ENCODE peak calls at places on chromosomes 12 and 14, in seven cellular contexts. One of them, this sample, is unnamed.

GRCh38 chr14:90303382-90303943 is 28.3 kb downstream of the NRDE2 start:
- DNase-seq in GM23338: no peak
- DNase-seq in foreskin keratinocyte: no peak
- DNase-seq in PC-9: no peak
- DNase-seq in CD8-positive, alpha-beta T cell: no peak
- DNase-seq in tibial artery: no peak
- DNase-seq in uterus: no peak
- DNase-seq in this sample: no peak

GRCh38 chr12:114780746-114781399 is 96.9 kb upstream of the TBX3 start:
- DNase-seq in GM23338: no peak
- DNase-seq in foreskin keratinocyte: peak; percentile 7
- DNase-seq in PC-9: no peak
- DNase-seq in CD8-positive, alpha-beta T cell: no peak
- DNase-seq in tibial artery: no peak
- DNase-seq in uterus: no peak
- DNase-seq in this sample: no peak

GRCh38 chr14:100076133-100076532 is 10.9 kb downstream of the EVL start:
- DNase-seq in GM23338: peak; percentile 79
- DNase-seq in foreskin keratinocyte: no peak
- DNase-seq in PC-9: no peak
- DNase-seq in CD8-positive, alpha-beta T cell: peak; percentile 40
- DNase-seq in tibial artery: no peak
- DNase-seq in uterus: no peak
- DNase-seq in this sample: no peak

GRCh38 chr12:4440187-4440941 is 5.3 kb downstream of the FGF6 start:
- DNase-seq in GM23338: peak; percentile 48
- DNase-seq in foreskin keratinocyte: no peak
- DNase-seq in PC-9: no peak
- DNase-seq in CD8-positive, alpha-beta T cell: no peak
- DNase-seq in tibial artery: no peak
- DNase-seq in uterus: no peak
- DNase-seq in this sample: no peak

GRCh38 chr12:58750484-58750883 is 169.8 kb downstream of the LRIG3 start:
- DNase-seq in GM23338: no peak
- DNase-seq in foreskin keratinocyte: peak; percentile 83
- DNase-seq in PC-9: no peak
- DNase-seq in CD8-positive, alpha-beta T cell: no peak
- DNase-seq in tibial artery: no peak
- DNase-seq in uterus: no peak
- DNase-seq in this sample: peak; percentile 56

GRCh38 chr12:5037795-5038357 is 5.8 kb upstream of the KCNA5 start:
- DNase-seq in GM23338: no peak
- DNase-seq in foreskin keratinocyte: no peak
- DNase-seq in PC-9: no peak
- DNase-seq in CD8-positive, alpha-beta T cell: no peak
- DNase-seq in tibial artery: no peak
- DNase-seq in uterus: no peak
- DNase-seq in this sample: no peak

GRCh38 chr14:103897075-103897947 is 30.9 kb upstream of the TDRD9 start:
- DNase-seq in GM23338: no peak
- DNase-seq in foreskin keratinocyte: no peak
- DNase-seq in PC-9: no peak
- DNase-seq in CD8-positive, alpha-beta T cell: no peak
- DNase-seq in tibial artery: no peak
- DNase-seq in uterus: no peak
- DNase-seq in this sample: no peak

GRCh38 chr14:69281450-69282169 is 21.7 kb downstream of the GALNT16 start:
- DNase-seq in GM23338: no peak
- DNase-seq in foreskin keratinocyte: no peak
- DNase-seq in PC-9: no peak
- DNase-seq in CD8-positive, alpha-beta T cell: no peak
- DNase-seq in tibial artery: peak; percentile 52
- DNase-seq in uterus: no peak
- DNase-seq in this sample: no peak

GRCh38 chr12:108729612-108730336 is 1.5 kb downstream of the CORO1C start:
- DNase-seq in GM23338: no peak
- DNase-seq in foreskin keratinocyte: peak; percentile 44
- DNase-seq in PC-9: no peak
- DNase-seq in CD8-positive, alpha-beta T cell: no peak
- DNase-seq in tibial artery: no peak
- DNase-seq in uterus: no peak
- DNase-seq in this sample: peak; percentile 54

GRCh38 chr12:91040356-91040755 is 17.5 kb downstream of the KERA start:
- DNase-seq in GM23338: no peak
- DNase-seq in foreskin keratinocyte: no peak
- DNase-seq in PC-9: no peak
- DNase-seq in CD8-positive, alpha-beta T cell: no peak
- DNase-seq in tibial artery: no peak
- DNase-seq in uterus: no peak
- DNase-seq in this sample: no peak

GRCh38 chr14:51552275-51552674 is 99.4 kb upstream of the FRMD6 start:
- DNase-seq in GM23338: peak; percentile 46
- DNase-seq in foreskin keratinocyte: no peak
- DNase-seq in PC-9: no peak
- DNase-seq in CD8-positive, alpha-beta T cell: no peak
- DNase-seq in tibial artery: no peak
- DNase-seq in uterus: no peak
- DNase-seq in this sample: no peak
- TF ChIP-seq CTCF in GM23338: peak; percentile 36
- TF ChIP-seq CTCF in foreskin keratinocyte: peak; percentile 41
- TF ChIP-seq CTCF in PC-9: no peak
- TF ChIP-seq CTCF in CD8-positive, alpha-beta T cell: no peak
- TF ChIP-seq CTCF in tibial artery: no peak
- TF ChIP-seq CTCF in uterus: no peak
- TF ChIP-seq CTCF in this sample: no peak

GRCh38 chr12:23803547-23803946 is 145.9 kb downstream of the SOX5 start:
- DNase-seq in GM23338: no peak
- DNase-seq in foreskin keratinocyte: no peak
- DNase-seq in PC-9: no peak
- DNase-seq in CD8-positive, alpha-beta T cell: no peak
- DNase-seq in tibial artery: no peak
- DNase-seq in uterus: no peak
- DNase-seq in this sample: no peak
- H3K27ac ChIP-seq in GM23338: no peak overlapping the region
- H3K27ac ChIP-seq in foreskin keratinocyte: no peak overlapping the region
- H3K27ac ChIP-seq in PC-9: no peak overlapping the region
- H3K27ac ChIP-seq in CD8-positive, alpha-beta T cell: no peak overlapping the region
- H3K27ac ChIP-seq in tibial artery: no peak overlapping the region
- H3K27ac ChIP-seq in uterus: no peak overlapping the region
- H3K27ac ChIP-seq in this sample: no peak overlapping the region

GRCh38 chr12:20946732-20947131 is 136.2 kb downstream of the SLCO1B3 start:
- DNase-seq in GM23338: peak; percentile 84
- DNase-seq in foreskin keratinocyte: no peak
- DNase-seq in PC-9: no peak
- DNase-seq in CD8-positive, alpha-beta T cell: no peak
- DNase-seq in tibial artery: no peak
- DNase-seq in uterus: no peak
- DNase-seq in this sample: no peak
- TF ChIP-seq CTCF in GM23338: peak; percentile 81
- TF ChIP-seq CTCF in foreskin keratinocyte: peak; percentile 31
- TF ChIP-seq CTCF in PC-9: peak; percentile 76
- TF ChIP-seq CTCF in CD8-positive, alpha-beta T cell: no peak
- TF ChIP-seq CTCF in tibial artery: peak; percentile 36
- TF ChIP-seq CTCF in uterus: no peak
- TF ChIP-seq CTCF in this sample: no peak

GRCh38 chr12:40106202-40106533 is 287 bp upstream of the SLC2A13 start:
- DNase-seq in GM23338: no peak
- DNase-seq in foreskin keratinocyte: peak; percentile 16
- DNase-seq in PC-9: no peak
- DNase-seq in CD8-positive, alpha-beta T cell: no peak
- DNase-seq in tibial artery: no peak
- DNase-seq in uterus: no peak
- DNase-seq in this sample: no peak

GRCh38 chr12:40107803-40108620 is 2.1 kb upstream of the SLC2A13 start:
- DNase-seq in GM23338: no peak
- DNase-seq in foreskin keratinocyte: no peak
- DNase-seq in PC-9: no peak
- DNase-seq in CD8-positive, alpha-beta T cell: no peak
- DNase-seq in tibial artery: no peak
- DNase-seq in uterus: no peak
- DNase-seq in this sample: no peak

GRCh38 chr12:40105515-40106201 is at the start of gene SLC2A13:
- DNase-seq in GM23338: peak; percentile 82
- DNase-seq in foreskin keratinocyte: peak; percentile 27
- DNase-seq in PC-9: peak; percentile 66
- DNase-seq in CD8-positive, alpha-beta T cell: peak; percentile 72
- DNase-seq in tibial artery: peak; percentile 85
- DNase-seq in uterus: peak; percentile 77
- DNase-seq in this sample: peak; percentile 82

GRCh38 chr12:40107098-40107802 is 1.4 kb upstream of the SLC2A13 start:
- DNase-seq in GM23338: peak; percentile 96
- DNase-seq in foreskin keratinocyte: peak; percentile 23
- DNase-seq in PC-9: peak; percentile 65
- DNase-seq in CD8-positive, alpha-beta T cell: peak; percentile 85
- DNase-seq in tibial artery: peak; percentile 89
- DNase-seq in uterus: peak; percentile 88
- DNase-seq in this sample: peak; percentile 56

DNA sequence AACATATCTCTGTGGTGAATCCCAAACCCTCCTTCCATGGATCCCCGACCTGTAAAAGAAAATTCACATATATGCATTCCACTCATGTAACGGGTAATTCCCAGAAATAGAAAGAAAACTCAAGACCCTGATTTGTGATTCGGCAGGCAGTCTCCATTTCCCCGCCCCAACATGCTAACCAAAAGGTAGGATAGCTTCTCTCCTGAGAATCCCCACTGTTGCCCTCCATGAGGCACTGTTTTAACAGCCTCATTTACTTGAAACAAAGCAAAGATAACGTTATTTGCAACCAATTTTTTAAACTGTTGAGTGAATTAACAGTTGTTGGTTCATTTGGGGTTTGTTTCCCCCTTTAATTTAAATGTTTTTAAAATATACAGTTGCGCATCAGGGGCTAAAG is 774 bp upstream of the SLC2A13 start:
- DNase-seq in GM23338: peak; percentile 23
- DNase-seq in foreskin keratinocyte: no peak
- DNase-seq in PC-9: no peak
- DNase-seq in CD8-positive, alpha-beta T cell: no peak
- DNase-seq in tibial artery: no peak
- DNase-seq in uterus: no peak
- DNase-seq in this sample: no peak
- H3K27ac ChIP-seq in GM23338: no peak overlapping the region
- H3K27ac ChIP-seq in foreskin keratinocyte: no peak overlapping the region
- H3K27ac ChIP-seq in PC-9: no peak overlapping the region
- H3K27ac ChIP-seq in CD8-positive, alpha-beta T cell: no peak overlapping the region
- H3K27ac ChIP-seq in tibial artery: peak overlapping the region; percentile 91
- H3K27ac ChIP-seq in uterus: peak overlapping the region; percentile 94
- H3K27ac ChIP-seq in this sample: no peak overlapping the region

GRCh38 chr12:96061864-96062453 is 26.6 kb upstream of the LTA4H start:
- DNase-seq in GM23338: peak; percentile 91
- DNase-seq in foreskin keratinocyte: peak; percentile 30
- DNase-seq in PC-9: peak; percentile 72
- DNase-seq in CD8-positive, alpha-beta T cell: peak; percentile 75
- DNase-seq in tibial artery: peak; percentile 82
- DNase-seq in uterus: peak; percentile 69
- DNase-seq in this sample: peak; percentile 65

GRCh38 chr12:96068111-96068510 is 32.7 kb upstream of the LTA4H start:
- DNase-seq in GM23338: no peak
- DNase-seq in foreskin keratinocyte: no peak
- DNase-seq in PC-9: no peak
- DNase-seq in CD8-positive, alpha-beta T cell: no peak
- DNase-seq in tibial artery: no peak
- DNase-seq in uterus: no peak
- DNase-seq in this sample: no peak

GRCh38 chr12:96063046-96063445 is 27.7 kb upstream of the LTA4H start:
- DNase-seq in GM23338: no peak
- DNase-seq in foreskin keratinocyte: no peak
- DNase-seq in PC-9: no peak
- DNase-seq in CD8-positive, alpha-beta T cell: no peak
- DNase-seq in tibial artery: no peak
- DNase-seq in uterus: no peak
- DNase-seq in this sample: no peak

GRCh38 chr12:96064266-96064665 is 28.9 kb upstream of the LTA4H start:
- DNase-seq in GM23338: no peak
- DNase-seq in foreskin keratinocyte: no peak
- DNase-seq in PC-9: no peak
- DNase-seq in CD8-positive, alpha-beta T cell: no peak
- DNase-seq in tibial artery: no peak
- DNase-seq in uterus: no peak
- DNase-seq in this sample: no peak

GRCh38 chr12:96064966-96065365 is 29.6 kb upstream of the LTA4H start:
- DNase-seq in GM23338: no peak
- DNase-seq in foreskin keratinocyte: no peak
- DNase-seq in PC-9: no peak
- DNase-seq in CD8-positive, alpha-beta T cell: no peak
- DNase-seq in tibial artery: no peak
- DNase-seq in uterus: no peak
- DNase-seq in this sample: no peak
- TF ChIP-seq CTCF in GM23338: no peak
- TF ChIP-seq CTCF in foreskin keratinocyte: no peak
- TF ChIP-seq CTCF in PC-9: no peak
- TF ChIP-seq CTCF in CD8-positive, alpha-beta T cell: no peak
- TF ChIP-seq CTCF in tibial artery: no peak
- TF ChIP-seq CTCF in uterus: no peak
- TF ChIP-seq CTCF in this sample: no peak

DNA sequence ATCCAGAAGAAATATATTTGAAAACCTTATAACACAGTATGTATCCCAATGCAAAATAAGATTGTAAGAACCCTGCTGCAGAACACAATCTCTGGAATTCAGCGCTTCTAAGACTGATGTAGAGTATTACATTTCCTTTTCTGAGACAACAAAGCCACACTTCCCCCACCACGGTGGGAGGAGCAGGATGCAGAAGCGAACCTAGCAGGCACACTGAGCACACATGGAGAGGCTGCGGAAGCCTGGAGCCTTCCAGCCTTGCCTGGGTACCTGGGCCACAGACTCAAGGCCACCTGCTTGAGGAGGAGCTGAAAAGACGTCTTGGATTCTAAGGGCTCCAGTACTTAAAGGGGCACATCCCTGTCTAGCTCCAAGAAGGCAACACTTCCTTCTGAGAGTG is 46.4 kb downstream of the TCHP start:
- DNase-seq in GM23338: peak; percentile 81
- DNase-seq in foreskin keratinocyte: no peak
- DNase-seq in PC-9: no peak
- DNase-seq in CD8-positive, alpha-beta T cell: no peak
- DNase-seq in tibial artery: no peak
- DNase-seq in uterus: no peak
- DNase-seq in this sample: no peak
- H3K27ac ChIP-seq in GM23338: peak overlapping the region; percentile 61
- H3K27ac ChIP-seq in foreskin keratinocyte: no peak overlapping the region
- H3K27ac ChIP-seq in PC-9: no peak overlapping the region
- H3K27ac ChIP-seq in CD8-positive, alpha-beta T cell: no peak overlapping the region
- H3K27ac ChIP-seq in tibial artery: no peak overlapping the region
- H3K27ac ChIP-seq in uterus: peak overlapping the region; percentile 69
- H3K27ac ChIP-seq in this sample: no peak overlapping the region

DNA sequence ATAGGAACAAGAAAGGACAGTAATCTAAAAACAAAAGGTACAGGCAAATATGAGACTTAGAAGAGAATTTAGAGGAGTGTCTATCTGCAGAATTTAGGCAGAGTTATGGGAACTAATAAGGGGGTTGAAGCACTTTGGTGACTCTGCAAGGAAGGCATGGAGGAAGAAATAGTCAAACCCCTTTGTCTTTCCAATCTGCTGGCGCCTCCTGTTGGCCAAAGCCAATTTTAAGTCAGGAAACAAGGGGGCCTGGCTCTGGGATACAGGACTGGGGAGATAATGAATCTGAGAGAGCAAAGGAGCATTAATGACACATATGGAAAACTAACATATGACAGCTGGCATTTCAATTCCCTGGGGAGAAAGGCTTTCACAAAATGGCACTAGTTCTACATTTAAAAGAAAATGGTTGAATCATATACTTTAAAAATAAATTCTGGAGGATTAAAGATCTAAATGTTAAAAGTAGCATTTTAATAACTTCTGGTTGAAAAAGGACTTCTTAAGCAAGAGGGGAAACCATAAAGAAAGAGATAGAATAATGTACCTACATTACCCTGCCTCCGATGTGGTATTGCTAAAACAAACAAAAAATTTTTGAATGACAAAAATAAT is 48.5 kb upstream of the CSRP2 start:
- DNase-seq in GM23338: peak; percentile 90
- DNase-seq in foreskin keratinocyte: no peak
- DNase-seq in PC-9: no peak
- DNase-seq in CD8-positive, alpha-beta T cell: no peak
- DNase-seq in tibial artery: no peak
- DNase-seq in uterus: no peak
- DNase-seq in this sample: no peak
- TF ChIP-seq CTCF in GM23338: peak; percentile 95
- TF ChIP-seq CTCF in foreskin keratinocyte: peak; percentile 73
- TF ChIP-seq CTCF in PC-9: peak; percentile 39
- TF ChIP-seq CTCF in CD8-positive, alpha-beta T cell: no peak
- TF ChIP-seq CTCF in tibial artery: peak; percentile 20
- TF ChIP-seq CTCF in uterus: no peak
- TF ChIP-seq CTCF in this sample: no peak